ENCODE peak calls at places on chromosomes 16 and 17, in four cellular contexts. One of them, this sample, is unnamed.

GRCh38 chr17:41792835-41793748 is 6.6 kb upstream of the JUP start:
- DNase-seq in MCF 10A: peak; percentile 82
- DNase-seq in anterior cingulate cortex: no peak
- DNase-seq in T-helper 17 cell: no peak
- DNase-seq in this sample: peak; percentile 79

GRCh38 chr17:835263-835662 is 53.1 kb downstream of the MRM3 start:
- DNase-seq in MCF 10A: no peak
- DNase-seq in anterior cingulate cortex: no peak
- DNase-seq in T-helper 17 cell: no peak
- DNase-seq in this sample: no peak

GRCh38 chr17:35804658-35805192 is 4.6 kb upstream of the TAF15 start:
- DNase-seq in MCF 10A: peak; percentile 93
- DNase-seq in anterior cingulate cortex: no peak
- DNase-seq in T-helper 17 cell: no peak
- DNase-seq in this sample: peak; percentile 56

GRCh38 chr16:78460428-78460827 is 361.0 kb downstream of the WWOX start:
- DNase-seq in MCF 10A: peak; percentile 29
- DNase-seq in anterior cingulate cortex: no peak
- DNase-seq in T-helper 17 cell: no peak
- DNase-seq in this sample: no peak

GRCh38 chr16:54503436-54503835 is 216.8 kb upstream of the IRX3 start:
- DNase-seq in MCF 10A: no peak
- DNase-seq in anterior cingulate cortex: no peak
- DNase-seq in T-helper 17 cell: no peak
- DNase-seq in this sample: no peak

GRCh38 chr16:12403746-12404658 is 399.7 kb downstream of the CPPED1 start:
- DNase-seq in MCF 10A: no peak
- DNase-seq in anterior cingulate cortex: no peak
- DNase-seq in T-helper 17 cell: no peak
- DNase-seq in this sample: no peak

GRCh38 chr17:21419299-21420239 is 43.4 kb downstream of the KCNJ12 start:
- DNase-seq in MCF 10A: no peak
- DNase-seq in anterior cingulate cortex: no peak
- DNase-seq in T-helper 17 cell: no peak
- DNase-seq in this sample: peak; percentile 70

GRCh38 chr16:46970089-46970488 is 3.4 kb downstream of the DNAJA2 start:
- DNase-seq in MCF 10A: peak; percentile 14
- DNase-seq in anterior cingulate cortex: no peak
- DNase-seq in T-helper 17 cell: no peak
- DNase-seq in this sample: no peak

GRCh38 chr17:49963277-49963625 is 5.7 kb upstream of the DLX4 start:
- DNase-seq in MCF 10A: no peak
- DNase-seq in anterior cingulate cortex: no peak
- DNase-seq in T-helper 17 cell: no peak
- DNase-seq in this sample: no peak

GRCh38 chr17:56808503-56808902 is 25.2 kb downstream of the C17orf67 start:
- DNase-seq in MCF 10A: peak; percentile 69
- DNase-seq in anterior cingulate cortex: no peak
- DNase-seq in T-helper 17 cell: no peak
- DNase-seq in this sample: no peak

GRCh38 chr16:85512716-85513115 is 100.4 kb upstream of the GSE1 start:
- DNase-seq in MCF 10A: no peak
- DNase-seq in anterior cingulate cortex: no peak
- DNase-seq in T-helper 17 cell: no peak
- DNase-seq in this sample: no peak

GRCh38 chr17:75242461-75243042 is 18.9 kb downstream of the GGA3 start:
- DNase-seq in MCF 10A: no peak
- DNase-seq in anterior cingulate cortex: no peak
- DNase-seq in T-helper 17 cell: no peak
- DNase-seq in this sample: peak; percentile 59

GRCh38 chr17:68840073-68840472 is 115.1 kb downstream of the ABCA8 start:
- DNase-seq in MCF 10A: peak; percentile 73
- DNase-seq in anterior cingulate cortex: peak; percentile 3
- DNase-seq in T-helper 17 cell: no peak
- DNase-seq in this sample: no peak